ENCODE peak calls at places on chromosomes 13 and 19, in eight cellular contexts. J is lower lobe of right lung, R is dorsolateral prefrontal cortex, A is GM06990, Y is fibroblast of the aortic adventitia, H is body of pancreas, D is kidney epithelial cell, G is cardiac muscle cell. M is an unnamed sample.

GRCh38 chr13:107203146-107203847 is 635.4 kb upstream of the ARGLU1 start:
- DNase-seq in J (no peak), R (no peak), A (no peak), Y (peak), H (peak), D (no peak), G (peak), M (no peak)

GRCh38 chr13:35926859-35927530 is 204.2 kb downstream of the DCLK1 start:
- DNase-seq in J (no peak), R (no peak), A (no peak), Y (peak), H (no peak), D (no peak), G (no peak), M (no peak)

GRCh38 chr19:40403262-40403984 is 9.8 kb downstream of the PRX start:
- DNase-seq in J (peak), R (peak), A (peak), Y (peak), H (peak), D (peak), G (peak), M (peak)

GRCh38 chr13:101624210-101624922 is 171.9 kb downstream of the ITGBL1 start:
- DNase-seq in J (no peak), R (no peak), A (peak), Y (peak), H (no peak), D (peak), G (no peak), M (no peak)

GRCh38 chr19:11673608-11674041 is 65.1 kb downstream of the ZNF823 start:
- DNase-seq in J (peak), R (peak), A (peak), Y (peak), H (peak), D (no peak), G (peak), M (peak)

GRCh38 chr13:30792257-30793000 is 57.1 kb downstream of the ALOX5AP start:
- DNase-seq in J (peak), R (peak), A (no peak), Y (peak), H (peak), D (peak), G (no peak), M (peak)

GRCh38 chr19:1467228-1467511 is 11.8 kb downstream of the C19orf25 start:
- DNase-seq in J (no peak), R (no peak), A (peak), Y (no peak), H (no peak), D (no peak), G (no peak), M (no peak)

GRCh38 chr13:44221657-44222056 is 152.0 kb upstream of the SERP2 start:
- DNase-seq in J (no peak), R (no peak), A (no peak), Y (no peak), H (no peak), D (no peak), G (no peak), M (no peak)

GRCh38 chr13:113491418-113491883 is 940 bp upstream of the DCUN1D2 start:
- DNase-seq in J (peak), R (no peak), A (peak), Y (peak), H (peak), D (no peak), G (peak), M (no peak)

GRCh38 chr19:38266070-38266469 is 1.7 kb downstream of the SPINT2 start:
- DNase-seq in J (no peak), R (no peak), A (no peak), Y (no peak), H (peak), D (no peak), G (no peak), M (no peak)

GRCh38 chr19:38264486-38265212 is at the start of gene SPINT2:
- DNase-seq in J (peak), R (peak), A (peak), Y (no peak), H (peak), D (no peak), G (peak), M (no peak)

GRCh38 chr19:38266981-38267597 is 2.7 kb downstream of the SPINT2 start:
- DNase-seq in J (no peak), R (no peak), A (no peak), Y (peak), H (peak), D (peak), G (no peak), M (no peak)

GRCh38 chr19:38263696-38264485 is 482 bp upstream of the SPINT2 start:
- DNase-seq in J (no peak), R (peak), A (no peak), Y (peak), H (no peak), D (peak), G (no peak), M (no peak)

DNA sequence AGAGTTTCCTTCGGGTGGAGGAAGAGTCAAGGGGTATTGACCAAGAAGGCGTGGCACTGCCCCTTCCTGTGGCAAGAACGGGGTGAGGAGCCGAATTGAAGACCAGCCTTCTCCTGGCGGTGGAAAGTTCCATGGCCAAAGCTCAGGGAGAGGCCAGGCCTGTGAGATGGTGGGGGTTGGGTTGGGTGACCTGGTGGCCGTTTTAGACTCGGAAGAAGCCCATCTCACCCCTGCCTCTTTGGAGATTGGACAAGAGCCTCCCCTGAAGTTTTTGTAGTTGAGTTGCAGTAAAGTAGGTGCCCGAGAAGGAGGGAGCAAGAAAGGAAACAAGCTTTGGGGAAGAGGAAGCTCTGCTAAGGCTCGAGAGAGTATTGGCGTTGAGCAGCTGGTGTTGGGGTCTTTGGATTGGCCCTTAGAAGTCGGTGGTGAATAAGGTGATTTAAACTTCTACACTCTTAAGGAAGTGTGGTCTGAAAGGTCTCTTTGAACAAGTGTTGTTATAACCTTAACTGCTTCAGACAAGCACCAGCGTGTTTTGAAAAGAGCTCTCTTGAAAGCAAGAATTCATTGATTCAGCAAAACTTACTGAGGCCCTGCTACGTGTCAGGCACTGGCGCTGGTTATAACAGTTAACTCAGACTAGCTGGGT is 964 bp downstream of the SPINT2 start:
- DNase-seq in J (peak), R (peak), A (no peak), Y (no peak), H (peak), D (no peak), G (peak), M (no peak)
- H3K4me3 ChIP-seq in J (peak), R (peak), A (peak), Y (no peak), H (peak), D (peak), G (peak), M (no peak)

DNA sequence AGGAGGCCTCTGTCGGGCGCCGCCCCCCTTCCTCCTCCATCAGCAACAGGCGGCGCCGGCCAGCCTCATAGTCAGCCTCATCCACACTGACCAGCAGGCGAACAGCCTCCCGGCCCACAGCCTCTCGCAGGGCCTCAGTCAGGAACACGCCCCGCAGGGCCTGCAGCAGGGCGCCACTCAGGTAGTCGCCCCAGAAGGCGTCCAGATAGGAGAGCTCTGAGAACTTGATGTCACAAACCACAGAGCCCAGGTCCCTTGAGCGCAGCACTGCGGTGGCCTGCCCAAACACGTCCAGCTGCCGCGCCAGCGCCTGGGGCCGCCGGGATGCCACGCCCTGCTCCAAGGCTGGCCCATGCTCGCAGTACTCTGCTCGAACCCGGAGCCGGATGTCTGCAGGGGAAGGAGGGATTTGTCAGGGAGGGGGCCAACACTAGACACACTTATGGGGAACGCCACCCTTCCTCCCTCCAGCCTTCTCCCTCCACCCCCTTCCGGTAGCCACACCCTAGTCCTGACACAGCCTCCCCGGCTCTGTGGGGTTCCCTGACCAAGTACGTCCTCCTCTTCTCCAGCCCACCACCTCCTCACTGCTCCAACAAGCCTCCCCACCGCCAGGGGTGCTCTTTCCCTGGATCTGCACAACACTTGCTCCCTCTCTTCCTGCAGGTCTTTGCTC is 17.9 kb downstream of the DEDD2 start:
- DNase-seq in J (peak), R (no peak), A (peak), Y (no peak), H (no peak), D (no peak), G (no peak), M (no peak)
- TF ChIP-seq CTCF in J (no peak), R (no peak), A (peak), Y (no peak), H (no peak), D (no peak), G (no peak), M (no peak)

GRCh38 chr19:18666304-18666703 is 17.2 kb upstream of the CRTC1 start:
- DNase-seq in J (no peak), R (no peak), A (no peak), Y (no peak), H (no peak), D (no peak), G (no peak), M (no peak)
- H3K4me3 ChIP-seq in J (no peak), R (no peak), A (no peak), Y (no peak), H (no peak), D (no peak), G (no peak), M (no peak)

DNA sequence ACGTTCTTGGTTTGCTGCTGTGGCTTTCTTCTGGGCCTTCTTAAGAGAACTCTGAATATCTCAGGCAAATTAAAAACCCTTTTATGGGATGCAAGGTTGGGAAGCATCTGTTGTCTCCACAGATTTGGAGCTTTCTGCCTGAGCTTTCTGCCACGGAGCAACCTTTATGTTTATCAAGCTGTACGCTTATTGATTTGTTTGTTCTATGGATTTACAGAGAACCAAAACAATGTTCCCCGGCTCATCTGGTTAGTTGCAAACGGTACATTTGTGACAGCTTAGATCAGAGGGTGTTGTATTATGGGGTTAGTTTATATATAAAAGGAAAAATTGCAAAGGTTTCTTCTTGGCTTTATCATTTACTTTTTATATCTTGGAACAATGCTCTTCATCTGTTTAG is 479.6 kb downstream of the DIAPH3 start:
- DNase-seq in J (no peak), R (no peak), A (no peak), Y (no peak), H (no peak), D (no peak), G (no peak), M (no peak)
- TF ChIP-seq CTCF in J (no peak), R (no peak), A (no peak), Y (no peak), H (no peak), D (no peak), G (no peak), M (no peak)